ENCODE peak calls at places on chromosomes 13 and 19, in six cellular contexts. S, I, O, H, Z and E are unnamed samples.

GRCh38 chr19:13844130-13844631 is 32.8 kb upstream of the NANOS3 start:
- DNase-seq in H (no peak), Z (peak), O (no peak), I (no peak), S (peak), E (no peak)

GRCh38 chr13:39603424-39603947 is 493 bp upstream of the LHFPL6 start:
- DNase-seq in H (no peak), S (peak), Z (peak), O (no peak), I (peak), E (no peak)

GRCh38 chr19:45860359-45861259 is 2.3 kb downstream of the SYMPK start:
- DNase-seq in O (no peak), Z (no peak), I (no peak), S (no peak), H (no peak), E (no peak)

GRCh38 chr13:92355213-92355612 is 871.4 kb upstream of the GPC6 start:
- DNase-seq in I (peak), O (no peak), S (peak), Z (peak), H (peak), E (peak)

GRCh38 chr19:50555447-50556235 is 12.6 kb downstream of the LRRC4B start:
- DNase-seq in Z (no peak), O (no peak), H (no peak), S (no peak), I (no peak), E (no peak)

GRCh38 chr13:97574926-97575325 is 141.0 kb downstream of the RAP2A start:
- DNase-seq in Z (peak), I (peak), S (no peak), O (no peak), H (no peak), E (peak)

GRCh38 chr13:36841411-36841810 is 22.4 kb downstream of the RFXAP start:
- DNase-seq in S (no peak), Z (no peak), I (no peak), O (no peak), H (no peak), E (no peak)

GRCh38 chr13:26508885-26509284 is 48.6 kb upstream of the WASF3 start:
- DNase-seq in Z (peak), I (no peak), H (no peak), S (peak), O (no peak), E (no peak)

GRCh38 chr13:32722340-32722739 is 136.1 kb downstream of the PDS5B start:
- DNase-seq in O (no peak), H (no peak), I (no peak), Z (no peak), S (no peak), E (no peak)

GRCh38 chr13:112940236-112940635 is 28.8 kb upstream of the MCF2L start:
- DNase-seq in S (no peak), H (no peak), I (peak), Z (peak), O (no peak), E (no peak)

GRCh38 chr19:49585023-49585422 is 3.9 kb downstream of the PRRG2 start:
- DNase-seq in I (no peak), H (no peak), Z (peak), O (no peak), S (no peak), E (no peak)

GRCh38 chr13:71137106-71137505 is 729.9 kb downstream of the DACH1 start:
- DNase-seq in O (no peak), I (no peak), H (no peak), Z (no peak), S (no peak), E (no peak)

GRCh38 chr13:46295531-46296464 is 84.1 kb downstream of the LRRC63 start:
- DNase-seq in Z (no peak), O (peak), S (no peak), I (peak), H (peak), E (peak)

GRCh38 chr13:107222619-107223018 is 654.7 kb upstream of the ARGLU1 start:
- DNase-seq in O (no peak), S (no peak), H (no peak), I (no peak), Z (peak), E (no peak)

GRCh38 chr13:80977168-80977567 is 636.2 kb upstream of the SPRY2 start:
- DNase-seq in O (no peak), S (no peak), Z (no peak), H (no peak), I (no peak), E (no peak)

GRCh38 chr19:33780251-33780650 is 16.4 kb upstream of the KCTD15 start:
- DNase-seq in H (no peak), S (no peak), I (no peak), O (no peak), Z (peak), E (no peak)

GRCh38 chr13:41403983-41404382 is 53.4 kb upstream of the RGCC start:
- DNase-seq in H (no peak), S (no peak), O (no peak), I (no peak), Z (no peak), E (no peak)

GRCh38 chr13:79450110-79450509 is 30.8 kb upstream of the NDFIP2 start:
- DNase-seq in O (no peak), H (no peak), S (no peak), I (no peak), Z (no peak), E (no peak)

GRCh38 chr13:39385154-39385553 is 217.8 kb downstream of the LHFPL6 start:
- DNase-seq in I (no peak), Z (no peak), O (no peak), H (no peak), S (no peak), E (no peak)

GRCh38 chr19:16338470-16339360 is 14.1 kb downstream of the KLF2 start:
- DNase-seq in O (peak), I (no peak), H (no peak), S (peak), Z (no peak), E (peak)

GRCh38 chr13:106484084-106484754 is 51.2 kb downstream of the EFNB2 start:
- DNase-seq in I (no peak), S (no peak), O (no peak), H (no peak), Z (no peak), E (no peak)

GRCh38 chr19:55324705-55325104 is 436 bp downstream of the TMEM150B start:
- DNase-seq in I (no peak), H (no peak), O (no peak), Z (no peak), S (no peak), E (no peak)

GRCh38 chr19:35899547-35900214 is 659 bp downstream of the NFKBID start:
- DNase-seq in O (peak), H (peak), I (peak), S (peak), Z (peak), E (peak)

GRCh38 chr19:30704716-30705115 is 332.5 kb downstream of the ZNF536 start:
- DNase-seq in Z (no peak), I (no peak), S (no peak), H (no peak), O (no peak), E (no peak)

GRCh38 chr19:52963229-52963760 is 614 bp upstream of the ZNF816 start:
- DNase-seq in Z (peak), S (peak), H (no peak), O (no peak), I (peak), E (no peak)

GRCh38 chr13:113812140-113813036 is 51.5 kb downstream of the GAS6 start:
- DNase-seq in H (no peak), S (no peak), Z (no peak), O (no peak), I (no peak), E (no peak)

GRCh38 chr13:30373727-30374126 is 48.6 kb upstream of the UBE2L5 start:
- DNase-seq in O (no peak), I (no peak), S (no peak), Z (no peak), H (peak), E (no peak)

GRCh38 chr19:55930996-55931515 is 1.1 kb downstream of the NLRP13 start:
- DNase-seq in O (no peak), S (no peak), Z (no peak), H (no peak), I (no peak), E (no peak)

GRCh38 chr19:3343619-3344502 is 22.5 kb upstream of the NFIC start:
- DNase-seq in S (peak), H (peak), O (no peak), Z (peak), I (peak), E (peak)

GRCh38 chr13:60788156-60788829 is 391.3 kb downstream of the TDRD3 start:
- DNase-seq in H (no peak), S (no peak), O (peak), I (no peak), Z (no peak), E (no peak)

GRCh38 chr19:32830231-32831014 is 39.1 kb downstream of the SLC7A9 start:
- DNase-seq in S (no peak), I (no peak), O (peak), H (no peak), Z (no peak), E (no peak)